ENCODE peak calls at places on chromosomes 3 and 15, in eight cellular contexts. D is AG10803, B is NCI-H1694 treated with DMSO at 0.1 percent for 48 hours, X is body of pancreas, P is T follicular helper cell, E is amniotic stem cell, F is NCI-H510A, H is HCEC 1CT. M is an unnamed sample.

GRCh38 chr3:62039584-62039983 is 333.8 kb downstream of the FEZF2 start:
- DNase-seq in D (no peak), B (no peak), X (no peak), P (no peak), E (no peak), F (no peak), H (no peak), M (no peak)

GRCh38 chr3:150975992-150976368 is 3.5 kb upstream of the CLRN1 start:
- DNase-seq in D (no peak), B (no peak), X (no peak), P (no peak), E (no peak), F (no peak), H (no peak), M (no peak)

GRCh38 chr3:157493627-157494550 is 9.3 kb downstream of the VEPH1 start:
- DNase-seq in D (peak), B (peak), X (no peak), P (no peak), E (no peak), F (no peak), H (peak), M (peak)

GRCh38 chr3:10360478-10360877 is 39.6 kb upstream of the SEC13 start:
- DNase-seq in D (no peak), B (no peak), X (no peak), P (no peak), E (no peak), F (no peak), H (no peak), M (no peak)

GRCh38 chr3:11477286-11477935 is 166.3 kb downstream of the VGLL4 start:
- DNase-seq in D (peak), B (no peak), X (no peak), P (no peak), E (peak), F (no peak), H (peak), M (no peak)

GRCh38 chr15:49428392-49429095 is 5.5 kb downstream of the FGF7 start:
- DNase-seq in D (peak), B (no peak), X (no peak), P (no peak), E (no peak), F (no peak), H (peak), M (no peak)

GRCh38 chr3:39150803-39151631 is 2.4 kb downstream of the CSRNP1 start:
- DNase-seq in D (peak), B (no peak), X (peak), P (no peak), E (peak), F (no peak), H (peak), M (peak)

GRCh38 chr15:33160581-33161165 is 33.8 kb downstream of the FMN1 start:
- DNase-seq in D (no peak), B (no peak), X (no peak), P (no peak), E (no peak), F (no peak), H (no peak), M (peak)

GRCh38 chr15:67857220-67857619 is 17.4 kb upstream of the RNU6-1 start:
- DNase-seq in D (no peak), B (no peak), X (no peak), P (no peak), E (no peak), F (no peak), H (no peak), M (no peak)

GRCh38 chr3:5202267-5202666 is 14.8 kb downstream of the EDEM1 start:
- DNase-seq in D (peak), B (no peak), X (no peak), P (no peak), E (no peak), F (no peak), H (no peak), M (no peak)

GRCh38 chr3:128319741-128320141 is 146.9 kb downstream of the DNAJB8 start:
- DNase-seq in D (no peak), B (no peak), X (peak), P (no peak), E (no peak), F (peak), H (no peak), M (no peak)

GRCh38 chr3:14785207-14786155 is 33.3 kb upstream of the FGD5 start:
- DNase-seq in D (no peak), B (no peak), X (no peak), P (no peak), E (no peak), F (no peak), H (no peak), M (no peak)